ENCODE peak calls at places on chromosomes 7 and 10, in four cellular contexts. One of them, this sample, is unnamed.

GRCh38 chr7:133763241-133763640 is 363.9 kb upstream of the LRGUK start:
- DNase-seq in AG08395: peak
- DNase-seq in lower lobe of right lung: no peak
- DNase-seq in Right ventricle myocardium superior: no peak
- DNase-seq in this sample: no peak

GRCh38 chr7:98651760-98652159 is 34.7 kb downstream of the NPTX2 start:
- DNase-seq in AG08395: no peak
- DNase-seq in lower lobe of right lung: no peak
- DNase-seq in Right ventricle myocardium superior: no peak
- DNase-seq in this sample: no peak

GRCh38 chr7:101363734-101364374 is 1.2 kb downstream of the COL26A1 start:
- DNase-seq in AG08395: peak
- DNase-seq in lower lobe of right lung: peak
- DNase-seq in Right ventricle myocardium superior: peak
- DNase-seq in this sample: peak

GRCh38 chr10:15439381-15439837 is 68.3 kb upstream of the FAM171A1 start:
- DNase-seq in AG08395: peak
- DNase-seq in lower lobe of right lung: no peak
- DNase-seq in Right ventricle myocardium superior: peak
- DNase-seq in this sample: no peak

GRCh38 chr7:117666019-117666418 is 186.2 kb downstream of the CFTR start:
- DNase-seq in AG08395: no peak
- DNase-seq in lower lobe of right lung: no peak
- DNase-seq in Right ventricle myocardium superior: no peak
- DNase-seq in this sample: no peak

GRCh38 chr7:80637453-80637852 is 989 bp upstream of the CD36 start:
- DNase-seq in AG08395: no peak
- DNase-seq in lower lobe of right lung: no peak
- DNase-seq in Right ventricle myocardium superior: no peak
- DNase-seq in this sample: no peak

GRCh38 chr7:102467581-102468415 is 3.0 kb downstream of the LRWD1 start:
- DNase-seq in AG08395: no peak
- DNase-seq in lower lobe of right lung: no peak
- DNase-seq in Right ventricle myocardium superior: no peak
- DNase-seq in this sample: no peak

GRCh38 chr10:34094146-34094696 is 720.9 kb downstream of the PARD3 start:
- DNase-seq in AG08395: no peak
- DNase-seq in lower lobe of right lung: no peak
- DNase-seq in Right ventricle myocardium superior: no peak
- DNase-seq in this sample: no peak

GRCh38 chr10:49090696-49091338 is 24.5 kb downstream of the VSTM4 start:
- DNase-seq in AG08395: no peak
- DNase-seq in lower lobe of right lung: no peak
- DNase-seq in Right ventricle myocardium superior: no peak
- DNase-seq in this sample: no peak

GRCh38 chr10:88149906-88150305 is 286.5 kb downstream of the PTEN start:
- DNase-seq in AG08395: peak
- DNase-seq in lower lobe of right lung: no peak
- DNase-seq in Right ventricle myocardium superior: no peak
- DNase-seq in this sample: peak

GRCh38 chr10:86400705-86401587 is 34.4 kb upstream of the GRID1 start:
- DNase-seq in AG08395: peak
- DNase-seq in lower lobe of right lung: peak
- DNase-seq in Right ventricle myocardium superior: peak
- DNase-seq in this sample: peak

GRCh38 chr10:118395919-118396318 is 53.8 kb upstream of the FAM204A start:
- DNase-seq in AG08395: no peak
- DNase-seq in lower lobe of right lung: no peak
- DNase-seq in Right ventricle myocardium superior: no peak
- DNase-seq in this sample: no peak

GRCh38 chr10:68955414-68955785 is 570 bp upstream of the DDX21 start:
- DNase-seq in AG08395: no peak
- DNase-seq in lower lobe of right lung: no peak
- DNase-seq in Right ventricle myocardium superior: no peak
- DNase-seq in this sample: no peak

GRCh38 chr7:101718747-101719260 is 89.7 kb upstream of the MYL10 start:
- DNase-seq in AG08395: no peak
- DNase-seq in lower lobe of right lung: no peak
- DNase-seq in Right ventricle myocardium superior: no peak
- DNase-seq in this sample: no peak

GRCh38 chr7:79176859-79177477 is 276.5 kb downstream of the MAGI2 start:
- DNase-seq in AG08395: peak
- DNase-seq in lower lobe of right lung: no peak
- DNase-seq in Right ventricle myocardium superior: no peak
- DNase-seq in this sample: peak

GRCh38 chr7:54080971-54081370 is 461.2 kb upstream of the VSTM2A start:
- DNase-seq in AG08395: no peak
- DNase-seq in lower lobe of right lung: no peak
- DNase-seq in Right ventricle myocardium superior: no peak
- DNase-seq in this sample: no peak

GRCh38 chr10:132862485-132863420 is 76.8 kb upstream of the NKX6-2 start:
- DNase-seq in AG08395: no peak
- DNase-seq in lower lobe of right lung: peak
- DNase-seq in Right ventricle myocardium superior: peak
- DNase-seq in this sample: no peak

GRCh38 chr10:60444494-60445064 is 54.9 kb upstream of the ANK3 start:
- DNase-seq in AG08395: no peak
- DNase-seq in lower lobe of right lung: no peak
- DNase-seq in Right ventricle myocardium superior: no peak
- DNase-seq in this sample: peak

GRCh38 chr7:45001138-45001694 is 1.2 kb downstream of the CCM2 start:
- DNase-seq in AG08395: no peak
- DNase-seq in lower lobe of right lung: no peak
- DNase-seq in Right ventricle myocardium superior: no peak
- DNase-seq in this sample: no peak

GRCh38 chr10:113585949-113586348 is 33.1 kb downstream of the HABP2 start:
- DNase-seq in AG08395: no peak
- DNase-seq in lower lobe of right lung: no peak
- DNase-seq in Right ventricle myocardium superior: no peak
- DNase-seq in this sample: peak

GRCh38 chr10:125009580-125010235 is 67.8 kb downstream of the ZRANB1 start:
- DNase-seq in AG08395: no peak
- DNase-seq in lower lobe of right lung: peak
- DNase-seq in Right ventricle myocardium superior: peak
- DNase-seq in this sample: no peak

GRCh38 chr7:135803143-135803542 is 54.5 kb upstream of the FAM180A start:
- DNase-seq in AG08395: no peak
- DNase-seq in lower lobe of right lung: no peak
- DNase-seq in Right ventricle myocardium superior: no peak
- DNase-seq in this sample: no peak

This sample was measured in HFFc6.